ENCODE peak calls at places on chromosomes 5 and 9, in seven cellular contexts. W is H1, V is neuronal stem cell, Y is H9, O is mesendoderm, L is trophoblast cell, B is IMR-90. T is an unnamed sample.

GRCh38 chr9:6944093-6944551 is 186.3 kb downstream of the KDM4C start:
- DNase-seq in Y (no peak), V (no peak), B (peak), O (no peak), W (no peak), L (no peak), T (peak)

GRCh38 chr5:122674412-122674811 is 100.5 kb upstream of the SNX2 start:
- DNase-seq in W (no peak), Y (no peak), B (no peak), O (no peak), L (no peak), V (no peak), T (no peak)

GRCh38 chr9:88476491-88477271 is 58.3 kb upstream of the NXNL2 start:
- DNase-seq in B (peak), L (no peak), W (no peak), Y (no peak), V (no peak), O (peak), T (peak)

GRCh38 chr9:134412298-134412711 is 86.0 kb downstream of the RXRA start:
- DNase-seq in Y (no peak), L (peak), V (no peak), W (no peak), B (no peak), O (peak), T (no peak)

GRCh38 chr9:86557063-86557766 is 203.0 kb upstream of the TUT7 start:
- DNase-seq in O (no peak), Y (no peak), V (no peak), B (peak), L (peak), W (no peak), T (peak)

GRCh38 chr5:135834639-135835529 is at the start of gene SLC25A48:
- DNase-seq in Y (peak), W (peak), B (peak), V (peak), O (peak), L (no peak), T (no peak)

GRCh38 chr9:32954642-32955041 is 46.8 kb downstream of the APTX start:
- DNase-seq in W (no peak), B (peak), O (peak), Y (no peak), L (peak), V (no peak), T (peak)

GRCh38 chr9:106111039-106111740 is 416.8 kb downstream of the TMEM38B start:
- DNase-seq in B (no peak), V (no peak), W (no peak), Y (no peak), L (no peak), O (peak), T (no peak)

GRCh38 chr5:36052542-36052941 is 14.1 kb downstream of the UGT3A2 start:
- DNase-seq in V (no peak), O (no peak), B (no peak), Y (no peak), L (no peak), W (no peak), T (no peak)

GRCh38 chr5:78716221-78716620 is 67.6 kb upstream of the LHFPL2 start:
- DNase-seq in O (no peak), W (no peak), B (peak), Y (no peak), L (no peak), V (no peak), T (no peak)

GRCh38 chr5:72159501-72159911 is 52.2 kb downstream of the MAP1B start:
- DNase-seq in Y (no peak), W (no peak), O (no peak), L (no peak), V (no peak), B (peak), T (peak)

GRCh38 chr5:443239-444151 is 519 bp downstream of the EXOC3 start:
- DNase-seq in B (no peak), V (no peak), W (no peak), O (no peak), Y (peak), L (no peak), T (no peak)

GRCh38 chr5:153756540-153756939 is 266.1 kb downstream of the GRIA1 start:
- DNase-seq in V (no peak), L (no peak), O (peak), Y (no peak), W (no peak), B (peak), T (peak)

GRCh38 chr5:131081371-131081770 is 83.7 kb downstream of the HINT1 start:
- DNase-seq in V (no peak), O (no peak), W (no peak), L (no peak), Y (no peak), B (peak), T (peak)

GRCh38 chr5:124743534-124744169 is 2.8 kb downstream of the ZNF608 start:
- DNase-seq in Y (no peak), V (no peak), W (no peak), L (no peak), B (no peak), O (peak), T (no peak)

GRCh38 chr5:21219966-21220365 is 1232.0 kb upstream of the CDH18 start:
- DNase-seq in V (no peak), O (no peak), Y (no peak), B (no peak), W (no peak), L (no peak), T (no peak)

GRCh38 chr9:75582870-75583269 is 307.6 kb upstream of the PCSK5 start:
- DNase-seq in W (no peak), Y (no peak), O (no peak), V (no peak), B (no peak), L (no peak), T (no peak)

GRCh38 chr5:160250226-160250625 is 20.9 kb downstream of the FABP6 start:
- DNase-seq in B (no peak), L (no peak), Y (no peak), O (no peak), W (no peak), V (no peak), T (no peak)

GRCh38 chr9:68443560-68443959 is 87.1 kb downstream of the PGM5 start:
- DNase-seq in B (no peak), W (no peak), O (no peak), V (no peak), L (no peak), Y (no peak), T (no peak)

GRCh38 chr5:151153766-151154272 is 3.8 kb downstream of the ANXA6 start:
- DNase-seq in O (no peak), L (no peak), Y (no peak), W (no peak), B (no peak), V (no peak), T (peak)
- H2AK5ac ChIP-seq in O (no peak), L (no peak), Y (no peak), W (no peak), B (no peak), V (no peak), T (no peak)

GRCh38 chr5:142974449-142974848 is 204.3 kb downstream of the ARHGAP26 start:
- DNase-seq in V (no peak), Y (no peak), O (no peak), L (no peak), W (no peak), B (no peak), T (no peak)

GRCh38 chr5:142972064-142972463 is 201.9 kb downstream of the ARHGAP26 start:
- DNase-seq in Y (no peak), W (no peak), B (no peak), O (no peak), V (no peak), L (no peak), T (no peak)

GRCh38 chr5:142971296-142972013 is 201.3 kb downstream of the ARHGAP26 start:
- DNase-seq in L (no peak), B (no peak), Y (no peak), V (no peak), O (peak), W (no peak), T (no peak)

GRCh38 chr5:142976861-142977260 is 206.7 kb downstream of the ARHGAP26 start:
- DNase-seq in Y (no peak), B (peak), V (no peak), W (no peak), O (no peak), L (peak), T (peak)

GRCh38 chr5:142973932-142974331 is 203.8 kb downstream of the ARHGAP26 start:
- DNase-seq in W (no peak), B (no peak), Y (no peak), L (no peak), V (no peak), O (no peak), T (no peak)
- H3K4me2 ChIP-seq in W (no peak), B (no peak), Y (no peak), L (no peak), V (no peak), O (no peak), T (no peak)

GRCh38 chr9:131587906-131588305 is 42.6 kb downstream of the PRRT1B start:
- DNase-seq in L (no peak), O (no peak), W (no peak), V (no peak), B (no peak), Y (no peak), T (no peak)
- H3K4ac ChIP-seq in L (no peak), O (no peak), W (no peak), V (no peak), B (no peak), Y (no peak), T (no peak)

DNA sequence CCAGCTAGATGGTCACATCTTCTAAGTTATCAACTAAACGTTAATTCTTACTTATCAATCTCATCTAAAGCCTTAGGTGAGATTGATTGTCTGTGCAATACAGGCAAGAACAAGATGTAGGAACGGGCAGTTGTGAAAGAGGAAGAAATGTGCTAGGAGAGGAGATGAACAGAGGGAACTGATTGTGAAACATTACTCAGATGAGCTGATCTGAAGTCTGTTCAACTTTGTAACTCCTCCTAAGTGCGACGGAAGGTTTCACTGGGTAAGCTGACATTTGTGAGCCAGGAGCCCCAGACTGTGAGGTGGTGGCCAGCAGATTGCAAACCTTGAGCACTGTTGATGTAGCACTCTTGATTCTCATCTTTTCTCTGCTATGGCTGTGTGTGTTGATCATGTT is 204.1 kb downstream of the CD180 start:
- DNase-seq in L (no peak), W (no peak), Y (no peak), O (no peak), V (no peak), B (no peak), T (no peak)
- H2AK5ac ChIP-seq in L (no peak), W (no peak), Y (no peak), O (no peak), V (no peak), B (no peak), T (no peak)

GRCh38 chr9:34948438-34948837 is 9.6 kb upstream of the PHF24 start:
- DNase-seq in B (no peak), W (no peak), L (no peak), V (no peak), O (no peak), Y (no peak), T (no peak)
- H3K4me2 ChIP-seq in B (no peak), W (no peak), L (no peak), V (no peak), O (no peak), Y (no peak), T (no peak)

GRCh38 chr5:57871496-57871895 is 388.9 kb upstream of the ACTBL2 start:
- DNase-seq in O (no peak), Y (no peak), W (no peak), L (no peak), V (no peak), B (no peak), T (no peak)
- H3K4ac ChIP-seq in O (no peak), Y (no peak), W (no peak), L (no peak), V (no peak), B (no peak), T (no peak)

T was measured in mesenchymal stem cell.